ENCODE peak calls at places on chromosomes 1 and 21, in nine cellular contexts. One of them, this sample, is unnamed.

GRCh38 chr21:17903029-17903806 is 84.1 kb upstream of the C21orf91 start:
- DNase-seq in epithelial cell of esophagus: peak
- DNase-seq in A549: no peak
- DNase-seq in dorsolateral prefrontal cortex: no peak
- DNase-seq in Peyer's patch: no peak
- DNase-seq in MM.1S: peak
- DNase-seq in OCI-LY7: peak
- DNase-seq in tibial artery: no peak
- DNase-seq in mammary epithelial cell: no peak
- DNase-seq in this sample: no peak

GRCh38 chr1:8815582-8816285 is 1.7 kb downstream of the RERE start:
- DNase-seq in Peyer's patch: no peak
- DNase-seq in epithelial cell of esophagus: peak
- DNase-seq in mammary epithelial cell: peak
- DNase-seq in dorsolateral prefrontal cortex: no peak
- DNase-seq in OCI-LY7: peak
- DNase-seq in A549: no peak
- DNase-seq in tibial artery: no peak
- DNase-seq in MM.1S: no peak
- DNase-seq in this sample: peak

GRCh38 chr1:44024031-44024902 is 7.0 kb downstream of the SLC6A9 start:
- DNase-seq in MM.1S: no peak
- DNase-seq in A549: no peak
- DNase-seq in mammary epithelial cell: no peak
- DNase-seq in OCI-LY7: no peak
- DNase-seq in epithelial cell of esophagus: no peak
- DNase-seq in Peyer's patch: no peak
- DNase-seq in dorsolateral prefrontal cortex: no peak
- DNase-seq in tibial artery: no peak
- DNase-seq in this sample: no peak

GRCh38 chr1:78645728-78646127 is 3.9 kb upstream of the IFI44 start:
- DNase-seq in tibial artery: no peak
- DNase-seq in OCI-LY7: no peak
- DNase-seq in epithelial cell of esophagus: no peak
- DNase-seq in Peyer's patch: no peak
- DNase-seq in dorsolateral prefrontal cortex: no peak
- DNase-seq in MM.1S: peak
- DNase-seq in A549: no peak
- DNase-seq in mammary epithelial cell: no peak
- DNase-seq in this sample: no peak

GRCh38 chr1:171389176-171389575 is 75.2 kb downstream of the FMO4 start:
- DNase-seq in dorsolateral prefrontal cortex: no peak
- DNase-seq in tibial artery: no peak
- DNase-seq in MM.1S: no peak
- DNase-seq in Peyer's patch: no peak
- DNase-seq in A549: no peak
- DNase-seq in epithelial cell of esophagus: no peak
- DNase-seq in OCI-LY7: no peak
- DNase-seq in mammary epithelial cell: no peak
- DNase-seq in this sample: no peak

GRCh38 chr1:228358764-228359612 is 47.6 kb downstream of the TRIM11 start:
- DNase-seq in tibial artery: no peak
- DNase-seq in Peyer's patch: no peak
- DNase-seq in dorsolateral prefrontal cortex: no peak
- DNase-seq in epithelial cell of esophagus: no peak
- DNase-seq in MM.1S: no peak
- DNase-seq in A549: no peak
- DNase-seq in mammary epithelial cell: no peak
- DNase-seq in OCI-LY7: no peak
- DNase-seq in this sample: no peak

GRCh38 chr1:191052888-191053287 is 575.2 kb upstream of the BRINP3 start:
- DNase-seq in A549: no peak
- DNase-seq in tibial artery: no peak
- DNase-seq in Peyer's patch: no peak
- DNase-seq in OCI-LY7: no peak
- DNase-seq in dorsolateral prefrontal cortex: no peak
- DNase-seq in epithelial cell of esophagus: no peak
- DNase-seq in MM.1S: no peak
- DNase-seq in mammary epithelial cell: no peak
- DNase-seq in this sample: no peak

GRCh38 chr1:181141431-181141910 is 53.0 kb downstream of the IER5 start:
- DNase-seq in Peyer's patch: peak
- DNase-seq in A549: no peak
- DNase-seq in mammary epithelial cell: peak
- DNase-seq in epithelial cell of esophagus: peak
- DNase-seq in OCI-LY7: peak
- DNase-seq in dorsolateral prefrontal cortex: no peak
- DNase-seq in tibial artery: no peak
- DNase-seq in MM.1S: no peak
- DNase-seq in this sample: no peak

GRCh38 chr1:229943148-229943714 is 123.8 kb upstream of the GALNT2 start:
- DNase-seq in epithelial cell of esophagus: no peak
- DNase-seq in mammary epithelial cell: no peak
- DNase-seq in tibial artery: no peak
- DNase-seq in dorsolateral prefrontal cortex: no peak
- DNase-seq in OCI-LY7: no peak
- DNase-seq in Peyer's patch: no peak
- DNase-seq in A549: no peak
- DNase-seq in MM.1S: no peak
- DNase-seq in this sample: no peak

GRCh38 chr1:110554871-110555801 is 36.2 kb upstream of the KCNA10 start:
- DNase-seq in OCI-LY7: no peak
- DNase-seq in Peyer's patch: peak
- DNase-seq in A549: peak
- DNase-seq in epithelial cell of esophagus: peak
- DNase-seq in tibial artery: peak
- DNase-seq in dorsolateral prefrontal cortex: peak
- DNase-seq in mammary epithelial cell: no peak
- DNase-seq in MM.1S: peak
- DNase-seq in this sample: peak

GRCh38 chr1:18989176-18989799 is 32.8 kb upstream of the IFFO2 start:
- DNase-seq in OCI-LY7: no peak
- DNase-seq in Peyer's patch: no peak
- DNase-seq in tibial artery: no peak
- DNase-seq in mammary epithelial cell: no peak
- DNase-seq in A549: no peak
- DNase-seq in MM.1S: no peak
- DNase-seq in dorsolateral prefrontal cortex: no peak
- DNase-seq in epithelial cell of esophagus: no peak
- DNase-seq in this sample: no peak
- H3K4me3 ChIP-seq in OCI-LY7: no peak
- H3K4me3 ChIP-seq in Peyer's patch: no peak
- H3K4me3 ChIP-seq in tibial artery: no peak
- H3K4me3 ChIP-seq in mammary epithelial cell: no peak
- H3K4me3 ChIP-seq in A549: no peak
- H3K4me3 ChIP-seq in MM.1S: no peak
- H3K4me3 ChIP-seq in dorsolateral prefrontal cortex: no peak
- H3K4me3 ChIP-seq in epithelial cell of esophagus: no peak
- H3K4me3 ChIP-seq in this sample: no peak

GRCh38 chr1:36606908-36607651 is 124.4 kb upstream of the CSF3R start:
- DNase-seq in mammary epithelial cell: no peak
- DNase-seq in MM.1S: no peak
- DNase-seq in OCI-LY7: no peak
- DNase-seq in Peyer's patch: no peak
- DNase-seq in epithelial cell of esophagus: no peak
- DNase-seq in dorsolateral prefrontal cortex: no peak
- DNase-seq in tibial artery: no peak
- DNase-seq in A549: no peak
- DNase-seq in this sample: no peak

GRCh38 chr1:36612121-36612520 is 129.4 kb upstream of the CSF3R start:
- DNase-seq in mammary epithelial cell: no peak
- DNase-seq in epithelial cell of esophagus: no peak
- DNase-seq in Peyer's patch: no peak
- DNase-seq in dorsolateral prefrontal cortex: no peak
- DNase-seq in A549: no peak
- DNase-seq in tibial artery: no peak
- DNase-seq in OCI-LY7: no peak
- DNase-seq in MM.1S: no peak
- DNase-seq in this sample: no peak

GRCh38 chr1:36605942-36606690 is 123.4 kb upstream of the CSF3R start:
- DNase-seq in MM.1S: no peak
- DNase-seq in A549: no peak
- DNase-seq in tibial artery: no peak
- DNase-seq in epithelial cell of esophagus: no peak
- DNase-seq in mammary epithelial cell: no peak
- DNase-seq in Peyer's patch: no peak
- DNase-seq in OCI-LY7: no peak
- DNase-seq in dorsolateral prefrontal cortex: no peak
- DNase-seq in this sample: no peak

GRCh38 chr1:36608272-36608671 is 125.6 kb upstream of the CSF3R start:
- DNase-seq in Peyer's patch: no peak
- DNase-seq in epithelial cell of esophagus: no peak
- DNase-seq in MM.1S: no peak
- DNase-seq in OCI-LY7: no peak
- DNase-seq in A549: no peak
- DNase-seq in mammary epithelial cell: no peak
- DNase-seq in tibial artery: no peak
- DNase-seq in dorsolateral prefrontal cortex: no peak
- DNase-seq in this sample: no peak

DNA sequence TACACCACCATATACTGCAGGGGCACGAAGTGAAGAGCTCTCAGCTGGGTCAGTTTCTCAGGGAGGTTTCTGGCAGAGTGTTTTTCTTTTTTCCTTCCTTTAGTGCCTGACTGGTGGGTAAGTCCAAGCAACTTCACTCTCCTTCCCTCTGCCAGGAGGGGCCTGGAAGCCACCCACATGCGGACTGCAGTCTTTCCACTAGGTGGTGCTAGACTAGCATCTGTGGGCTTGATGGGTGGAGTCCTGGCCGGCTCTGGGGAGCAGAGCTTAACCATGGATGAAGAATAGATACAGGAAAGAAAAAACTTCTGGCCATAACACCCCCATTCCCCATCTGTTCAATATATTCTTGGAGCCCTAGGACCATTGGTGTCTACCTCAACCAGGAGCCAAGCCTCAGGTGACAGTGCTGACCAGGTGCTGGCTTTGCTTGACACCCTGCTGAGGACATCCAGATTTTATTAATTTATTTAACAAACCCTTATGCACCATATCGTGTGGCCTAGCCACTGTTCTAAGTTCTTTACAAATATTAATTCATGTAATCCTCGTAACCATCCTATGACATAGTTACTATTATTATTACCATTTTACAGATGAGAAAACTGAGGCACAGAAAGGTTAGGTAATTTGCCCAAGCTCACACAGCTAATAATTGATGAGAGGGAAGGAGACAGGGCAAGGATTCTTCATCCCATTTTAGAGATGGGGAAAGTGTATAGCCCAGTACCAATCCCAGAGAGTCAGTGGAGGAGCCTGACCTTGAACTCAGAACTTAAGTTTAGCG is 126.7 kb upstream of the CSF3R start:
- DNase-seq in mammary epithelial cell: peak
- DNase-seq in MM.1S: peak
- DNase-seq in epithelial cell of esophagus: peak
- DNase-seq in dorsolateral prefrontal cortex: peak
- DNase-seq in tibial artery: no peak
- DNase-seq in Peyer's patch: peak
- DNase-seq in OCI-LY7: peak
- DNase-seq in A549: peak
- DNase-seq in this sample: peak
- TF ChIP-seq CTCF in mammary epithelial cell: peak
- TF ChIP-seq CTCF in MM.1S: peak
- TF ChIP-seq CTCF in epithelial cell of esophagus: peak
- TF ChIP-seq CTCF in dorsolateral prefrontal cortex: peak
- TF ChIP-seq CTCF in tibial artery: peak
- TF ChIP-seq CTCF in Peyer's patch: peak
- TF ChIP-seq CTCF in OCI-LY7: peak
- TF ChIP-seq CTCF in A549: peak
- TF ChIP-seq CTCF in this sample: peak

GRCh38 chr1:223394242-223394641 is 1.0 kb downstream of the CCDC185 start:
- DNase-seq in epithelial cell of esophagus: no peak
- DNase-seq in mammary epithelial cell: no peak
- DNase-seq in A549: no peak
- DNase-seq in tibial artery: no peak
- DNase-seq in OCI-LY7: no peak
- DNase-seq in dorsolateral prefrontal cortex: no peak
- DNase-seq in MM.1S: no peak
- DNase-seq in Peyer's patch: no peak
- DNase-seq in this sample: no peak
- H3K4me3 ChIP-seq in epithelial cell of esophagus: no peak
- H3K4me3 ChIP-seq in mammary epithelial cell: no peak
- H3K4me3 ChIP-seq in A549: no peak
- H3K4me3 ChIP-seq in tibial artery: no peak
- H3K4me3 ChIP-seq in OCI-LY7: no peak
- H3K4me3 ChIP-seq in dorsolateral prefrontal cortex: no peak
- H3K4me3 ChIP-seq in MM.1S: no peak
- H3K4me3 ChIP-seq in Peyer's patch: no peak
- H3K4me3 ChIP-seq in this sample: no peak

GRCh38 chr21:31162827-31163226 is 124.6 kb upstream of the KRTAP19-8 start:
- DNase-seq in OCI-LY7: no peak
- DNase-seq in A549: no peak
- DNase-seq in dorsolateral prefrontal cortex: no peak
- DNase-seq in tibial artery: no peak
- DNase-seq in mammary epithelial cell: no peak
- DNase-seq in Peyer's patch: no peak
- DNase-seq in MM.1S: no peak
- DNase-seq in epithelial cell of esophagus: peak
- DNase-seq in this sample: no peak
- TF ChIP-seq CTCF in OCI-LY7: no peak
- TF ChIP-seq CTCF in A549: no peak
- TF ChIP-seq CTCF in dorsolateral prefrontal cortex: no peak
- TF ChIP-seq CTCF in tibial artery: no peak
- TF ChIP-seq CTCF in mammary epithelial cell: no peak
- TF ChIP-seq CTCF in Peyer's patch: no peak
- TF ChIP-seq CTCF in MM.1S: no peak
- TF ChIP-seq CTCF in epithelial cell of esophagus: no peak
- TF ChIP-seq CTCF in this sample: no peak

GRCh38 chr1:4653328-4653660 is 1.1 kb upstream of the AJAP1 start:
- DNase-seq in mammary epithelial cell: no peak
- DNase-seq in tibial artery: no peak
- DNase-seq in A549: no peak
- DNase-seq in OCI-LY7: no peak
- DNase-seq in Peyer's patch: no peak
- DNase-seq in MM.1S: no peak
- DNase-seq in epithelial cell of esophagus: no peak
- DNase-seq in dorsolateral prefrontal cortex: no peak
- DNase-seq in this sample: no peak

GRCh38 chr1:4653796-4654715 is at the start of gene AJAP1:
- DNase-seq in OCI-LY7: no peak
- DNase-seq in dorsolateral prefrontal cortex: peak
- DNase-seq in MM.1S: no peak
- DNase-seq in tibial artery: no peak
- DNase-seq in epithelial cell of esophagus: no peak
- DNase-seq in A549: no peak
- DNase-seq in mammary epithelial cell: no peak
- DNase-seq in Peyer's patch: no peak
- DNase-seq in this sample: no peak

GRCh38 chr1:4654764-4655673 is 610 bp downstream of the AJAP1 start:
- DNase-seq in epithelial cell of esophagus: no peak
- DNase-seq in A549: no peak
- DNase-seq in dorsolateral prefrontal cortex: no peak
- DNase-seq in Peyer's patch: no peak
- DNase-seq in tibial artery: no peak
- DNase-seq in MM.1S: no peak
- DNase-seq in mammary epithelial cell: peak
- DNase-seq in OCI-LY7: no peak
- DNase-seq in this sample: no peak

GRCh38 chr1:4650981-4651380 is 3.4 kb upstream of the AJAP1 start:
- DNase-seq in MM.1S: no peak
- DNase-seq in OCI-LY7: no peak
- DNase-seq in epithelial cell of esophagus: no peak
- DNase-seq in mammary epithelial cell: no peak
- DNase-seq in tibial artery: no peak
- DNase-seq in Peyer's patch: no peak
- DNase-seq in A549: no peak
- DNase-seq in dorsolateral prefrontal cortex: no peak
- DNase-seq in this sample: no peak

GRCh38 chr1:4652631-4653327 is 1.6 kb upstream of the AJAP1 start:
- DNase-seq in mammary epithelial cell: peak
- DNase-seq in tibial artery: no peak
- DNase-seq in MM.1S: peak
- DNase-seq in A549: peak
- DNase-seq in Peyer's patch: peak
- DNase-seq in dorsolateral prefrontal cortex: peak
- DNase-seq in epithelial cell of esophagus: peak
- DNase-seq in OCI-LY7: peak
- DNase-seq in this sample: peak
- H3K4me3 ChIP-seq in mammary epithelial cell: no peak
- H3K4me3 ChIP-seq in tibial artery: no peak
- H3K4me3 ChIP-seq in MM.1S: no peak
- H3K4me3 ChIP-seq in A549: no peak
- H3K4me3 ChIP-seq in Peyer's patch: no peak
- H3K4me3 ChIP-seq in dorsolateral prefrontal cortex: no peak
- H3K4me3 ChIP-seq in epithelial cell of esophagus: no peak
- H3K4me3 ChIP-seq in OCI-LY7: no peak
- H3K4me3 ChIP-seq in this sample: no peak